ENCODE peak calls at places on chromosomes 6 and 20, in six cellular contexts. O is NCI-H2171, R is neuronal stem cell, N is COR-L47, J is stromal cell of bone marrow, Q is lung microvascular endothelial cell. U is an unnamed sample.

GRCh38 chr20:18645851-18646250 is 58.0 kb downstream of the DTD1 start:
- DNase-seq in O (no peak), N (no peak), J (no peak), R (no peak), Q (no peak), U (no peak)

GRCh38 chr20:22866757-22867425 is 168.2 kb upstream of the SSTR4 start:
- DNase-seq in N (no peak), J (no peak), Q (peak), O (no peak), R (no peak), U (no peak)

GRCh38 chr6:1605822-1606532 is 3.7 kb upstream of the FOXC1 start:
- DNase-seq in Q (no peak), N (no peak), J (no peak), R (no peak), O (no peak), U (no peak)

GRCh38 chr6:166355552-166355951 is 13.2 kb upstream of the SFT2D1 start:
- DNase-seq in J (no peak), O (no peak), N (no peak), Q (no peak), R (no peak), U (peak)

GRCh38 chr6:47203266-47203967 is 106.3 kb downstream of the TNFRSF21 start:
- DNase-seq in R (no peak), J (no peak), N (no peak), Q (no peak), O (no peak), U (no peak)

GRCh38 chr6:30847971-30848441 is 36.3 kb upstream of the DDR1 start:
- DNase-seq in N (no peak), O (no peak), J (no peak), Q (no peak), R (no peak), U (no peak)

GRCh38 chr6:93592417-93592816 is 173.1 kb upstream of the EPHA7 start:
- DNase-seq in J (no peak), R (no peak), Q (no peak), O (no peak), N (no peak), U (no peak)

GRCh38 chr20:8094845-8095244 is 37.2 kb upstream of the PLCB1 start:
- DNase-seq in R (no peak), J (peak), N (no peak), O (no peak), Q (peak), U (no peak)

GRCh38 chr20:45235995-45236394 is 14.8 kb downstream of the SEMG2 start:
- DNase-seq in O (no peak), N (no peak), J (no peak), R (no peak), Q (no peak), U (no peak)

GRCh38 chr6:128464790-128465189 is 55.6 kb downstream of the PTPRK start:
- DNase-seq in O (peak), J (no peak), R (no peak), Q (peak), N (no peak), U (no peak)

GRCh38 chr6:17448165-17448564 is 54.8 kb downstream of the CAP2 start:
- DNase-seq in O (no peak), N (no peak), R (no peak), J (no peak), Q (peak), U (no peak)

GRCh38 chr6:109894181-109894580 is 83.9 kb upstream of the GPR6 start:
- DNase-seq in O (no peak), N (no peak), Q (no peak), J (no peak), R (no peak), U (no peak)

GRCh38 chr20:25859649-25860530 is 163.2 kb upstream of the ZNF337 start:
- DNase-seq in R (no peak), O (peak), Q (peak), N (peak), J (no peak), U (peak)

GRCh38 chr6:14089224-14089623 is 28.3 kb upstream of the CD83 start:
- DNase-seq in N (no peak), J (no peak), Q (no peak), R (no peak), O (no peak), U (no peak)

GRCh38 chr6:33719326-33719987 is 8.0 kb upstream of the UQCC2 start:
- DNase-seq in O (peak), Q (no peak), J (no peak), N (no peak), R (no peak), U (peak)